ENCODE peak calls at places on chromosomes 7 and 10, in five cellular contexts. One of them, this sample, is unnamed.

GRCh38 chr7:17849504-17849903 is 90.8 kb downstream of the SNX13 start:
- DNase-seq in stimulated activated naive CD8-positive, alpha-beta T cell treated with anti-CD3 and anti-CD28 coated beads, Interleukin-15, amount 100 ng/mL, for 72 hours: no peak
- DNase-seq in stimulated activated CD4-positive, alpha-beta T cell treated with anti-CD3 and anti-CD28 coated beads, Interleukin-15, amount 100 ng/mL, for 1 hour: no peak
- DNase-seq in AG09319: no peak
- DNase-seq in iris pigment epithelial cell: peak; percentile 85
- DNase-seq in this sample: no peak

GRCh38 chr7:3271298-3271697 is 29.8 kb upstream of the SDK1 start:
- DNase-seq in stimulated activated naive CD8-positive, alpha-beta T cell treated with anti-CD3 and anti-CD28 coated beads, Interleukin-15, amount 100 ng/mL, for 72 hours: no peak
- DNase-seq in stimulated activated CD4-positive, alpha-beta T cell treated with anti-CD3 and anti-CD28 coated beads, Interleukin-15, amount 100 ng/mL, for 1 hour: no peak
- DNase-seq in AG09319: no peak
- DNase-seq in iris pigment epithelial cell: no peak
- DNase-seq in this sample: no peak

GRCh38 chr7:106049139-106049725 is 62.9 kb downstream of the SYPL1 start:
- DNase-seq in stimulated activated naive CD8-positive, alpha-beta T cell treated with anti-CD3 and anti-CD28 coated beads, Interleukin-15, amount 100 ng/mL, for 72 hours: no peak
- DNase-seq in stimulated activated CD4-positive, alpha-beta T cell treated with anti-CD3 and anti-CD28 coated beads, Interleukin-15, amount 100 ng/mL, for 1 hour: no peak
- DNase-seq in AG09319: no peak
- DNase-seq in iris pigment epithelial cell: no peak
- DNase-seq in this sample: no peak

GRCh38 chr7:123649956-123650355 is 5.7 kb upstream of the LMOD2 start:
- DNase-seq in stimulated activated naive CD8-positive, alpha-beta T cell treated with anti-CD3 and anti-CD28 coated beads, Interleukin-15, amount 100 ng/mL, for 72 hours: no peak
- DNase-seq in stimulated activated CD4-positive, alpha-beta T cell treated with anti-CD3 and anti-CD28 coated beads, Interleukin-15, amount 100 ng/mL, for 1 hour: no peak
- DNase-seq in AG09319: no peak
- DNase-seq in iris pigment epithelial cell: peak; percentile 54
- DNase-seq in this sample: no peak

GRCh38 chr10:96125142-96125515 is 5.0 kb upstream of the ZNF518A start:
- DNase-seq in stimulated activated naive CD8-positive, alpha-beta T cell treated with anti-CD3 and anti-CD28 coated beads, Interleukin-15, amount 100 ng/mL, for 72 hours: no peak
- DNase-seq in stimulated activated CD4-positive, alpha-beta T cell treated with anti-CD3 and anti-CD28 coated beads, Interleukin-15, amount 100 ng/mL, for 1 hour: no peak
- DNase-seq in AG09319: no peak
- DNase-seq in iris pigment epithelial cell: peak; percentile 56
- DNase-seq in this sample: no peak

GRCh38 chr7:18889436-18889835 is 228.0 kb downstream of the TWIST1 start:
- DNase-seq in stimulated activated naive CD8-positive, alpha-beta T cell treated with anti-CD3 and anti-CD28 coated beads, Interleukin-15, amount 100 ng/mL, for 72 hours: no peak
- DNase-seq in stimulated activated CD4-positive, alpha-beta T cell treated with anti-CD3 and anti-CD28 coated beads, Interleukin-15, amount 100 ng/mL, for 1 hour: no peak
- DNase-seq in AG09319: no peak
- DNase-seq in iris pigment epithelial cell: no peak
- DNase-seq in this sample: no peak

GRCh38 chr10:35492387-35493195 is 112.5 kb upstream of the GJD4 start:
- DNase-seq in stimulated activated naive CD8-positive, alpha-beta T cell treated with anti-CD3 and anti-CD28 coated beads, Interleukin-15, amount 100 ng/mL, for 72 hours: no peak
- DNase-seq in stimulated activated CD4-positive, alpha-beta T cell treated with anti-CD3 and anti-CD28 coated beads, Interleukin-15, amount 100 ng/mL, for 1 hour: no peak
- DNase-seq in AG09319: no peak
- DNase-seq in iris pigment epithelial cell: no peak
- DNase-seq in this sample: no peak

GRCh38 chr7:155410436-155410835 is 47.5 kb upstream of the EN2 start:
- DNase-seq in stimulated activated naive CD8-positive, alpha-beta T cell treated with anti-CD3 and anti-CD28 coated beads, Interleukin-15, amount 100 ng/mL, for 72 hours: no peak
- DNase-seq in stimulated activated CD4-positive, alpha-beta T cell treated with anti-CD3 and anti-CD28 coated beads, Interleukin-15, amount 100 ng/mL, for 1 hour: no peak
- DNase-seq in AG09319: no peak
- DNase-seq in iris pigment epithelial cell: no peak
- DNase-seq in this sample: no peak

GRCh38 chr7:88115258-88116195 is 104.3 kb downstream of the SRI start:
- DNase-seq in stimulated activated naive CD8-positive, alpha-beta T cell treated with anti-CD3 and anti-CD28 coated beads, Interleukin-15, amount 100 ng/mL, for 72 hours: no peak
- DNase-seq in stimulated activated CD4-positive, alpha-beta T cell treated with anti-CD3 and anti-CD28 coated beads, Interleukin-15, amount 100 ng/mL, for 1 hour: no peak
- DNase-seq in AG09319: no peak
- DNase-seq in iris pigment epithelial cell: peak; percentile 11
- DNase-seq in this sample: no peak

GRCh38 chr7:101953248-101953819 is 135.9 kb downstream of the CUX1 start:
- DNase-seq in stimulated activated naive CD8-positive, alpha-beta T cell treated with anti-CD3 and anti-CD28 coated beads, Interleukin-15, amount 100 ng/mL, for 72 hours: no peak
- DNase-seq in stimulated activated CD4-positive, alpha-beta T cell treated with anti-CD3 and anti-CD28 coated beads, Interleukin-15, amount 100 ng/mL, for 1 hour: no peak
- DNase-seq in AG09319: no peak
- DNase-seq in iris pigment epithelial cell: peak; percentile 94
- DNase-seq in this sample: no peak

GRCh38 chr10:43205681-43206390 is 61.0 kb downstream of the RASGEF1A start:
- DNase-seq in stimulated activated naive CD8-positive, alpha-beta T cell treated with anti-CD3 and anti-CD28 coated beads, Interleukin-15, amount 100 ng/mL, for 72 hours: no peak
- DNase-seq in stimulated activated CD4-positive, alpha-beta T cell treated with anti-CD3 and anti-CD28 coated beads, Interleukin-15, amount 100 ng/mL, for 1 hour: no peak
- DNase-seq in AG09319: no peak
- DNase-seq in iris pigment epithelial cell: no peak
- DNase-seq in this sample: no peak

GRCh38 chr7:129958643-129959479 is 6.1 kb upstream of the UBE2H start:
- DNase-seq in stimulated activated naive CD8-positive, alpha-beta T cell treated with anti-CD3 and anti-CD28 coated beads, Interleukin-15, amount 100 ng/mL, for 72 hours: no peak
- DNase-seq in stimulated activated CD4-positive, alpha-beta T cell treated with anti-CD3 and anti-CD28 coated beads, Interleukin-15, amount 100 ng/mL, for 1 hour: no peak
- DNase-seq in AG09319: no peak
- DNase-seq in iris pigment epithelial cell: peak; percentile 93
- DNase-seq in this sample: no peak

GRCh38 chr7:107792364-107792763 is 10.7 kb downstream of the SLC26A3 start:
- DNase-seq in stimulated activated naive CD8-positive, alpha-beta T cell treated with anti-CD3 and anti-CD28 coated beads, Interleukin-15, amount 100 ng/mL, for 72 hours: no peak
- DNase-seq in stimulated activated CD4-positive, alpha-beta T cell treated with anti-CD3 and anti-CD28 coated beads, Interleukin-15, amount 100 ng/mL, for 1 hour: no peak
- DNase-seq in AG09319: no peak
- DNase-seq in iris pigment epithelial cell: no peak
- DNase-seq in this sample: no peak

GRCh38 chr7:118429141-118429540 is 204.6 kb downstream of the ANKRD7 start:
- DNase-seq in stimulated activated naive CD8-positive, alpha-beta T cell treated with anti-CD3 and anti-CD28 coated beads, Interleukin-15, amount 100 ng/mL, for 72 hours: no peak
- DNase-seq in stimulated activated CD4-positive, alpha-beta T cell treated with anti-CD3 and anti-CD28 coated beads, Interleukin-15, amount 100 ng/mL, for 1 hour: no peak
- DNase-seq in AG09319: no peak
- DNase-seq in iris pigment epithelial cell: no peak
- DNase-seq in this sample: no peak

GRCh38 chr10:68088744-68089143 is 13.7 kb upstream of the HERC4 start:
- DNase-seq in stimulated activated naive CD8-positive, alpha-beta T cell treated with anti-CD3 and anti-CD28 coated beads, Interleukin-15, amount 100 ng/mL, for 72 hours: no peak
- DNase-seq in stimulated activated CD4-positive, alpha-beta T cell treated with anti-CD3 and anti-CD28 coated beads, Interleukin-15, amount 100 ng/mL, for 1 hour: no peak
- DNase-seq in AG09319: no peak
- DNase-seq in iris pigment epithelial cell: peak; percentile 86
- DNase-seq in this sample: no peak

GRCh38 chr7:130418306-130418705 is 22.5 kb downstream of the CEP41 start:
- DNase-seq in stimulated activated naive CD8-positive, alpha-beta T cell treated with anti-CD3 and anti-CD28 coated beads, Interleukin-15, amount 100 ng/mL, for 72 hours: no peak
- DNase-seq in stimulated activated CD4-positive, alpha-beta T cell treated with anti-CD3 and anti-CD28 coated beads, Interleukin-15, amount 100 ng/mL, for 1 hour: no peak
- DNase-seq in AG09319: no peak
- DNase-seq in iris pigment epithelial cell: no peak
- DNase-seq in this sample: no peak

GRCh38 chr7:152341039-152341913 is 94.5 kb downstream of the KMT2C start:
- DNase-seq in stimulated activated naive CD8-positive, alpha-beta T cell treated with anti-CD3 and anti-CD28 coated beads, Interleukin-15, amount 100 ng/mL, for 72 hours: no peak
- DNase-seq in stimulated activated CD4-positive, alpha-beta T cell treated with anti-CD3 and anti-CD28 coated beads, Interleukin-15, amount 100 ng/mL, for 1 hour: no peak
- DNase-seq in AG09319: peak; percentile 19
- DNase-seq in iris pigment epithelial cell: peak; percentile 77
- DNase-seq in this sample: no peak

GRCh38 chr7:93958651-93959050 is 37.1 kb downstream of the GNG11 start:
- DNase-seq in stimulated activated naive CD8-positive, alpha-beta T cell treated with anti-CD3 and anti-CD28 coated beads, Interleukin-15, amount 100 ng/mL, for 72 hours: no peak
- DNase-seq in stimulated activated CD4-positive, alpha-beta T cell treated with anti-CD3 and anti-CD28 coated beads, Interleukin-15, amount 100 ng/mL, for 1 hour: no peak
- DNase-seq in AG09319: no peak
- DNase-seq in iris pigment epithelial cell: no peak
- DNase-seq in this sample: no peak

GRCh38 chr7:116357776-116358670 is 141.5 kb upstream of the CAV2 start:
- DNase-seq in stimulated activated naive CD8-positive, alpha-beta T cell treated with anti-CD3 and anti-CD28 coated beads, Interleukin-15, amount 100 ng/mL, for 72 hours: no peak
- DNase-seq in stimulated activated CD4-positive, alpha-beta T cell treated with anti-CD3 and anti-CD28 coated beads, Interleukin-15, amount 100 ng/mL, for 1 hour: no peak
- DNase-seq in AG09319: no peak
- DNase-seq in iris pigment epithelial cell: peak; percentile 9
- DNase-seq in this sample: no peak

GRCh38 chr7:98996162-98996552 is 117.8 kb downstream of the TRRAP start:
- DNase-seq in stimulated activated naive CD8-positive, alpha-beta T cell treated with anti-CD3 and anti-CD28 coated beads, Interleukin-15, amount 100 ng/mL, for 72 hours: no peak
- DNase-seq in stimulated activated CD4-positive, alpha-beta T cell treated with anti-CD3 and anti-CD28 coated beads, Interleukin-15, amount 100 ng/mL, for 1 hour: no peak
- DNase-seq in AG09319: no peak
- DNase-seq in iris pigment epithelial cell: no peak
- DNase-seq in this sample: no peak

GRCh38 chr7:51067757-51068156 is 248.9 kb downstream of the COBL start:
- DNase-seq in stimulated activated naive CD8-positive, alpha-beta T cell treated with anti-CD3 and anti-CD28 coated beads, Interleukin-15, amount 100 ng/mL, for 72 hours: peak; percentile 31
- DNase-seq in stimulated activated CD4-positive, alpha-beta T cell treated with anti-CD3 and anti-CD28 coated beads, Interleukin-15, amount 100 ng/mL, for 1 hour: no peak
- DNase-seq in AG09319: peak; percentile 44
- DNase-seq in iris pigment epithelial cell: peak; percentile 73
- DNase-seq in this sample: peak; percentile 45

GRCh38 chr10:110321869-110322620 is 17.3 kb upstream of the SMNDC1 start:
- DNase-seq in stimulated activated naive CD8-positive, alpha-beta T cell treated with anti-CD3 and anti-CD28 coated beads, Interleukin-15, amount 100 ng/mL, for 72 hours: no peak
- DNase-seq in stimulated activated CD4-positive, alpha-beta T cell treated with anti-CD3 and anti-CD28 coated beads, Interleukin-15, amount 100 ng/mL, for 1 hour: no peak
- DNase-seq in AG09319: no peak
- DNase-seq in iris pigment epithelial cell: no peak
- DNase-seq in this sample: no peak

GRCh38 chr7:876972-877311 is 588 bp downstream of the GET4 start:
- DNase-seq in stimulated activated naive CD8-positive, alpha-beta T cell treated with anti-CD3 and anti-CD28 coated beads, Interleukin-15, amount 100 ng/mL, for 72 hours: no peak
- DNase-seq in stimulated activated CD4-positive, alpha-beta T cell treated with anti-CD3 and anti-CD28 coated beads, Interleukin-15, amount 100 ng/mL, for 1 hour: no peak
- DNase-seq in AG09319: no peak
- DNase-seq in iris pigment epithelial cell: peak; percentile 23
- DNase-seq in this sample: no peak

GRCh38 chr7:22422831-22423615 is 66.1 kb upstream of the RAPGEF5 start:
- DNase-seq in stimulated activated naive CD8-positive, alpha-beta T cell treated with anti-CD3 and anti-CD28 coated beads, Interleukin-15, amount 100 ng/mL, for 72 hours: no peak
- DNase-seq in stimulated activated CD4-positive, alpha-beta T cell treated with anti-CD3 and anti-CD28 coated beads, Interleukin-15, amount 100 ng/mL, for 1 hour: no peak
- DNase-seq in AG09319: no peak
- DNase-seq in iris pigment epithelial cell: no peak
- DNase-seq in this sample: no peak

GRCh38 chr10:36280886-36281499 is 638.9 kb upstream of the FZD8 start:
- DNase-seq in stimulated activated naive CD8-positive, alpha-beta T cell treated with anti-CD3 and anti-CD28 coated beads, Interleukin-15, amount 100 ng/mL, for 72 hours: no peak
- DNase-seq in stimulated activated CD4-positive, alpha-beta T cell treated with anti-CD3 and anti-CD28 coated beads, Interleukin-15, amount 100 ng/mL, for 1 hour: no peak
- DNase-seq in AG09319: no peak
- DNase-seq in iris pigment epithelial cell: peak; percentile 9
- DNase-seq in this sample: no peak

GRCh38 chr7:80760292-80760691 is 121.8 kb downstream of the CD36 start:
- DNase-seq in stimulated activated naive CD8-positive, alpha-beta T cell treated with anti-CD3 and anti-CD28 coated beads, Interleukin-15, amount 100 ng/mL, for 72 hours: no peak
- DNase-seq in stimulated activated CD4-positive, alpha-beta T cell treated with anti-CD3 and anti-CD28 coated beads, Interleukin-15, amount 100 ng/mL, for 1 hour: no peak
- DNase-seq in AG09319: no peak
- DNase-seq in iris pigment epithelial cell: no peak
- DNase-seq in this sample: no peak

GRCh38 chr7:40965745-40966144 is 737.1 kb downstream of the INHBA start:
- DNase-seq in stimulated activated naive CD8-positive, alpha-beta T cell treated with anti-CD3 and anti-CD28 coated beads, Interleukin-15, amount 100 ng/mL, for 72 hours: no peak
- DNase-seq in stimulated activated CD4-positive, alpha-beta T cell treated with anti-CD3 and anti-CD28 coated beads, Interleukin-15, amount 100 ng/mL, for 1 hour: no peak
- DNase-seq in AG09319: no peak
- DNase-seq in iris pigment epithelial cell: no peak
- DNase-seq in this sample: no peak

GRCh38 chr7:34837316-34837715 is 179.3 kb downstream of the NPSR1 start:
- DNase-seq in stimulated activated naive CD8-positive, alpha-beta T cell treated with anti-CD3 and anti-CD28 coated beads, Interleukin-15, amount 100 ng/mL, for 72 hours: no peak
- DNase-seq in stimulated activated CD4-positive, alpha-beta T cell treated with anti-CD3 and anti-CD28 coated beads, Interleukin-15, amount 100 ng/mL, for 1 hour: no peak
- DNase-seq in AG09319: no peak
- DNase-seq in iris pigment epithelial cell: no peak
- DNase-seq in this sample: no peak

GRCh38 chr7:138698281-138698680 is 2.9 kb downstream of the SVOPL start:
- DNase-seq in stimulated activated naive CD8-positive, alpha-beta T cell treated with anti-CD3 and anti-CD28 coated beads, Interleukin-15, amount 100 ng/mL, for 72 hours: no peak
- DNase-seq in stimulated activated CD4-positive, alpha-beta T cell treated with anti-CD3 and anti-CD28 coated beads, Interleukin-15, amount 100 ng/mL, for 1 hour: no peak
- DNase-seq in AG09319: no peak
- DNase-seq in iris pigment epithelial cell: no peak
- DNase-seq in this sample: no peak

GRCh38 chr7:148050492-148051158 is 539.9 kb upstream of the C7orf33 start:
- DNase-seq in stimulated activated naive CD8-positive, alpha-beta T cell treated with anti-CD3 and anti-CD28 coated beads, Interleukin-15, amount 100 ng/mL, for 72 hours: no peak
- DNase-seq in stimulated activated CD4-positive, alpha-beta T cell treated with anti-CD3 and anti-CD28 coated beads, Interleukin-15, amount 100 ng/mL, for 1 hour: no peak
- DNase-seq in AG09319: no peak
- DNase-seq in iris pigment epithelial cell: no peak
- DNase-seq in this sample: no peak

GRCh38 chr10:59033622-59034021 is 142.8 kb upstream of the PHYHIPL start:
- DNase-seq in stimulated activated naive CD8-positive, alpha-beta T cell treated with anti-CD3 and anti-CD28 coated beads, Interleukin-15, amount 100 ng/mL, for 72 hours: no peak
- DNase-seq in stimulated activated CD4-positive, alpha-beta T cell treated with anti-CD3 and anti-CD28 coated beads, Interleukin-15, amount 100 ng/mL, for 1 hour: no peak
- DNase-seq in AG09319: no peak
- DNase-seq in iris pigment epithelial cell: peak; percentile 27
- DNase-seq in this sample: no peak

GRCh38 chr7:151719895-151720238 is 157.0 kb downstream of the PRKAG2 start:
- DNase-seq in stimulated activated naive CD8-positive, alpha-beta T cell treated with anti-CD3 and anti-CD28 coated beads, Interleukin-15, amount 100 ng/mL, for 72 hours: no peak
- DNase-seq in stimulated activated CD4-positive, alpha-beta T cell treated with anti-CD3 and anti-CD28 coated beads, Interleukin-15, amount 100 ng/mL, for 1 hour: no peak
- DNase-seq in AG09319: no peak
- DNase-seq in iris pigment epithelial cell: no peak
- DNase-seq in this sample: no peak

GRCh38 chr10:110399163-110400094 is 94.7 kb upstream of the SMNDC1 start:
- DNase-seq in stimulated activated naive CD8-positive, alpha-beta T cell treated with anti-CD3 and anti-CD28 coated beads, Interleukin-15, amount 100 ng/mL, for 72 hours: no peak
- DNase-seq in stimulated activated CD4-positive, alpha-beta T cell treated with anti-CD3 and anti-CD28 coated beads, Interleukin-15, amount 100 ng/mL, for 1 hour: no peak
- DNase-seq in AG09319: peak; percentile 77
- DNase-seq in iris pigment epithelial cell: peak; percentile 100
- DNase-seq in this sample: no peak

GRCh38 chr10:113585949-113586348 is 33.1 kb downstream of the HABP2 start:
- DNase-seq in stimulated activated naive CD8-positive, alpha-beta T cell treated with anti-CD3 and anti-CD28 coated beads, Interleukin-15, amount 100 ng/mL, for 72 hours: no peak
- DNase-seq in stimulated activated CD4-positive, alpha-beta T cell treated with anti-CD3 and anti-CD28 coated beads, Interleukin-15, amount 100 ng/mL, for 1 hour: no peak
- DNase-seq in AG09319: no peak
- DNase-seq in iris pigment epithelial cell: no peak
- DNase-seq in this sample: no peak

GRCh38 chr10:12978885-12979284 is 22.6 kb downstream of the CCDC3 start:
- DNase-seq in stimulated activated naive CD8-positive, alpha-beta T cell treated with anti-CD3 and anti-CD28 coated beads, Interleukin-15, amount 100 ng/mL, for 72 hours: no peak
- DNase-seq in stimulated activated CD4-positive, alpha-beta T cell treated with anti-CD3 and anti-CD28 coated beads, Interleukin-15, amount 100 ng/mL, for 1 hour: no peak
- DNase-seq in AG09319: no peak
- DNase-seq in iris pigment epithelial cell: no peak
- DNase-seq in this sample: no peak

GRCh38 chr7:67267914-67268313 is 271.3 kb downstream of the TYW1 start:
- DNase-seq in stimulated activated naive CD8-positive, alpha-beta T cell treated with anti-CD3 and anti-CD28 coated beads, Interleukin-15, amount 100 ng/mL, for 72 hours: no peak
- DNase-seq in stimulated activated CD4-positive, alpha-beta T cell treated with anti-CD3 and anti-CD28 coated beads, Interleukin-15, amount 100 ng/mL, for 1 hour: no peak
- DNase-seq in AG09319: no peak
- DNase-seq in iris pigment epithelial cell: no peak
- DNase-seq in this sample: no peak

GRCh38 chr10:28774051-28774995 is 97.0 kb downstream of the BAMBI start:
- DNase-seq in stimulated activated naive CD8-positive, alpha-beta T cell treated with anti-CD3 and anti-CD28 coated beads, Interleukin-15, amount 100 ng/mL, for 72 hours: no peak
- DNase-seq in stimulated activated CD4-positive, alpha-beta T cell treated with anti-CD3 and anti-CD28 coated beads, Interleukin-15, amount 100 ng/mL, for 1 hour: no peak
- DNase-seq in AG09319: no peak
- DNase-seq in iris pigment epithelial cell: peak; percentile 7
- DNase-seq in this sample: no peak

GRCh38 chr10:122499491-122499941 is 38.2 kb downstream of the HTRA1 start:
- DNase-seq in stimulated activated naive CD8-positive, alpha-beta T cell treated with anti-CD3 and anti-CD28 coated beads, Interleukin-15, amount 100 ng/mL, for 72 hours: no peak
- DNase-seq in stimulated activated CD4-positive, alpha-beta T cell treated with anti-CD3 and anti-CD28 coated beads, Interleukin-15, amount 100 ng/mL, for 1 hour: no peak
- DNase-seq in AG09319: peak; percentile 72
- DNase-seq in iris pigment epithelial cell: peak; percentile 50
- DNase-seq in this sample: no peak